ENCODE peak calls at places on chromosomes 13 and 19, in four cellular contexts. D is A549, U is HepG2, K is K562. Z is an unnamed sample.
A peak's percentile ranks its signal among the peaks of the same experiment; 100 is the strongest.

GRCh38 chr13:107370036-107370785 is 802.3 kb upstream of the ARGLU1 start:
- DNase-seq in D (no peak), K (no peak), U (no peak), Z (no peak)

GRCh38 chr13:44278164-44278563 is 95.5 kb upstream of the SERP2 start:
- DNase-seq in D (no peak), U (no peak), K (no peak), Z (no peak)

GRCh38 chr19:40596608-40597328 is 4.4 kb upstream of the LTBP4 start:
- DNase-seq in K (peak; percentile 96), D (peak; percentile 96), U (peak; percentile 45), Z (peak; percentile 78)

GRCh38 chr19:2543463-2544442 is 67.8 kb downstream of the GADD45B start:
- DNase-seq in D (peak; percentile 73), U (peak; percentile 94), K (peak; percentile 65), Z (peak; percentile 91)

GRCh38 chr19:4097501-4097900 is 26.4 kb downstream of the MAP2K2 start:
- DNase-seq in K (no peak), U (no peak), D (no peak), Z (no peak)

GRCh38 chr13:46636451-46636850 is 83.5 kb downstream of the LRCH1 start:
- DNase-seq in D (no peak), K (no peak), U (no peak), Z (no peak)

GRCh38 chr19:16850133-16850532 is 20.9 kb downstream of the SIN3B start:
- DNase-seq in D (no peak), U (no peak), K (no peak), Z (no peak)

GRCh38 chr19:2611483-2612464 is 90.7 kb downstream of the GNG7 start:
- DNase-seq in K (no peak), D (no peak), U (no peak), Z (no peak)

GRCh38 chr19:44875666-44876418 is 15.2 kb upstream of the TOMM40 start:
- DNase-seq in D (no peak), K (no peak), U (no peak), Z (no peak)

GRCh38 chr13:76856141-76856571 is 30.0 kb downstream of the KCTD12 start:
- DNase-seq in D (no peak), K (no peak), U (no peak), Z (no peak)

GRCh38 chr13:99281811-99282263 is 23.7 kb upstream of the GPR18 start:
- DNase-seq in U (no peak), D (no peak), K (no peak), Z (no peak)

GRCh38 chr13:24161010-24161775 is 673 bp downstream of the SPATA13 start:
- DNase-seq in K (peak; percentile 7), U (peak; percentile 55), D (no peak), Z (peak; percentile 48)

DNA sequence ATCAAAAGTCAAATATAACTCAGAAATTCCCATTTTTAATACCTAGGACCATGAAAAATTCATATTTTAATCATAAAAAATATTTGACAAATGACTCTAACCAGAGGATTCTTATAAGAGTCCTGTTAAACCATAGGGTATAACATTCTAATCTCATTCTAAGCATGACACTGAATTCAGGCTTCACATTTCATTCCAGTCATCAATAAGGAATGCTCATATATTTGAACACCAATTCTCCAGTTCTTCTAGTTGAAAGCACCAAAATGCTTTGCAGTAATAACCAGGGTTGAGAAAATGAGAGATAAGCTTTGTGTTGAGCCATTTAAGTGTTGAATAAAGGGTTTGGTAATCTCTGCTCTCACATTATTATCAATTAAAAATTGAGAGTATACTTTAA is 147.5 kb downstream of the VWA8 start:
- DNase-seq in U (no peak), K (no peak), D (no peak), Z (no peak)
- TF ChIP-seq NR3C1 in U (no peak), K (no peak), D (no peak), Z (no peak)

DNA sequence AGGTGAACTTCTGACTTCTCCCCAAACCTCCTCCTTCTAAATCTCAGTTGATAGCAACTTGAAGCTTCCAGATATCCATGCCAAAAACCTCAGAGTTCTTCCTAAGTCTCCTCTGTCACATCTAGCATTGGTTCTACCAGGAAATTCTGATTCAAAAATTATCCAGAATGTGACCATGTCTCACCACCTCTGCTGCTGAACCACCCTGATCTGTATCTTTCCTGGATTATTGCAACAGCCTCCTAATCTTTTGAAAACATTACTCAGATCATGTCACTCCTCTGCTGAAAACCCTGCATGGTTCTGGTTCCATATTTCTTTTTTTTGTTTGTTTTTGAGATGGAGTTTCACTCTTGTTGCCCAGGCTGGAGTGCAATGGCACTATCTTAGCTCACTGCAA is 78.7 kb upstream of the TNFSF11 start:
- DNase-seq in U (no peak), K (no peak), D (no peak), Z (no peak)
- TF ChIP-seq MAX in U (no peak), K (no peak), D (no peak), Z (no peak)

GRCh38 chr19:30447276-30447870 is 75.2 kb downstream of the ZNF536 start:
- DNase-seq in K (no peak), D (no peak), U (no peak), Z (no peak)

GRCh38 chr19:30445385-30445784 is 73.2 kb downstream of the ZNF536 start:
- DNase-seq in K (no peak), U (no peak), D (no peak), Z (no peak)

GRCh38 chr19:30448386-30449130 is 76.4 kb downstream of the ZNF536 start:
- DNase-seq in K (no peak), U (no peak), D (no peak), Z (no peak)

GRCh38 chr19:30444686-30445232 is 72.6 kb downstream of the ZNF536 start:
- DNase-seq in K (no peak), U (no peak), D (no peak), Z (no peak)

DNA sequence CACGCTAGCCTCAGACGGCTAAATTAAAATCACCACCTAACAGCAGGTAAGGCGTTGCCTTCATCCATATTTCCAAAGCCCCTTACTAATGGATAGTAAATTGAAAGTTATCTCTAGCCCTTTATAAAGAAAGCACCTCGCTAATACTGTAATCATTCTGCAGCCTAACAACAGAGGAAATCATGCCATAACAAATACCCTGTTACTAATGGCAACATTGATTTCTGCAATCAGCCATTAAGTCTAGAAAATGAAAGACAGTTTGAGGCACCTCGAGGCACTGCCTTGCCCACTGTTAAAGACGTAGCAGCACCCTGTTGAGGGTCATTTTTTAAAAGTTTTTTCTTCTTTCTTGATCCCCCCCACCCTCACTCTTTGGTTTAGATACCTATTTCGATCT is 74.7 kb downstream of the ZNF536 start:
- DNase-seq in U (no peak), D (no peak), K (no peak), Z (no peak)
- TF ChIP-seq NR3C1 in U (no peak), D (no peak), K (no peak), Z (no peak)

GRCh38 chr19:52601025-52601973 is 31.2 kb downstream of the ZNF701 start:
- DNase-seq in U (peak; percentile 74), D (no peak), K (peak; percentile 93), Z (peak; percentile 98)

GRCh38 chr19:52599241-52599640 is 29.2 kb downstream of the ZNF701 start:
- DNase-seq in U (no peak), D (no peak), K (no peak), Z (no peak)

GRCh38 chr19:52603558-52604207 is 33.6 kb downstream of the ZNF701 start:
- DNase-seq in D (no peak), U (no peak), K (no peak), Z (no peak)

GRCh38 chr19:52600639-52601024 is 30.5 kb downstream of the ZNF701 start:
- DNase-seq in D (no peak), K (no peak), U (peak; percentile 54), Z (peak; percentile 56)

DNA sequence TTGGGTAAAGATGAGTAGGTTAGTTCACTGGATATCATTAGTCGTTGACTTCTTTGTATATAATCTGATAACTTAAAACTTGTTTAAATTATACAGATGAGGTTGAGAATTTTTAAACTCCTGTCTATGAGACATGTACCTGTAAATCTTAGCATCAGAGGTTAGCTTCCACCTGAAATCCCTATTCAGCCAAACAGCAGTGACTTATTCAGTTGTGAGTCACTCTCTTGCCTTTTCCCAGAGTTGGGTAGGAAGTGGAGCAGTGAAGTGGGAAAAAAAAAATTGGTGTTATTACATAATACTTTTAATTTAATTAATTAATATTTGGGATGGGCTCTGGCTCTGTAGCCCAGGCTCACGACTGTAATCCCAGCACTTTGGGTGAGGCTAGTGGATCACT is 32.8 kb downstream of the ZNF701 start:
- DNase-seq in D (no peak), U (no peak), K (no peak), Z (no peak)
- TF ChIP-seq MAX in D (no peak), U (no peak), K (no peak), Z (no peak)

DNA sequence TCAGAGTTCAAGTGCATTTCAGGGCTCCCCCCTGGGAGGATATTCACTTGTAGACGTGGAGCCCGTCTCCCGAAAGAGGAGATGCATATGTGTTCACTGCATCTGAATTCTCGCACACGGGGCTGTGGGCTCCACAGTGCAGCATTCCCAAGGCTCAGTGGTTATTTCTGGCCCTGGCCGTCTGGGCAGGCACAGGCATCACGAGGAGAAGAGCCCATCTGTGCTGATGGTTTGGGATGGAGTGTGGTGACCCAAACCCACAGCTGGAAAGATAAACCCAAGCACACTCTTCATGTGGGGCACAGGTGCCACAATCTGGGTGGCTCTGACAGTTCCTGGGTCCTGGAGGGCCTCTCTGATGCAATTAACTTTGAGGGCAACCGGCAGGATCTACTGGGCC is 242.1 kb downstream of the TSHZ3 start:
- DNase-seq in D (no peak), K (no peak), U (no peak), Z (no peak)
- TF ChIP-seq NR3C1 in D (no peak), K (no peak), U (no peak), Z (no peak)

DNA sequence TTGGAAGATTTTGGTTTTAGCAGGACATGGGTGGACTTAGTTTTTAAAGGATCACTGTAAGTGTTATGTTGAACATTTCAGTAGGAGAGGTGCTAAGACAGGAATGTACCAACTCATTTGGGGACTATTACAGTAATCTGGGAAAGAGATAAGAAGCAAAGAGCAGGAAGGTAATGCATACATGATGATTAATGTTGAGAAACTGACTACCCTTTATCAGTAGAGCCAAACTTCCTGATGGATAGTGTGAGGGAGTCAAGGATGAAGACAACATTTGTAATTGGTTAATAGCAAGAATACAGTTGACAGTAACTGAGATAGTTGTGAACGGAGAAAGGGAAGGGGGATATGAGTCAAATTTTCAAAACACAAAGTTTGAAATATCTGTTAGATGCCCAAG is 421.9 kb upstream of the PRR20A start:
- DNase-seq in K (no peak), D (no peak), U (no peak), Z (no peak)
- TF ChIP-seq MAX in K (no peak), D (no peak), U (no peak), Z (no peak)

Z was measured in WTC11.